ENCODE peak calls at places on chromosomes 12 and 14, in eight cellular contexts. N, Q, V, P, L, D, F and U are unnamed samples.

GRCh38 chr12:111413442-111414086 is 7.8 kb downstream of the SH2B3 start:
- DNase-seq in N (no peak), Q (no peak), V (no peak), P (no peak), L (no peak), D (no peak), F (no peak), U (no peak)

GRCh38 chr14:51283402-51283825 is 43.4 kb downstream of the TMX1 start:
- DNase-seq in N (peak), Q (peak), V (peak), P (peak), L (no peak), D (no peak), F (no peak), U (peak)

GRCh38 chr14:29805415-29806123 is 122.1 kb downstream of the PRKD1 start:
- DNase-seq in N (no peak), Q (peak), V (peak), P (peak), L (peak), D (no peak), F (peak), U (peak)

GRCh38 chr12:52037248-52037861 is 13.9 kb upstream of the NR4A1 start:
- DNase-seq in N (no peak), Q (no peak), V (no peak), P (no peak), L (peak), D (no peak), F (peak), U (peak)

GRCh38 chr12:60148109-60148508 is 552.3 kb downstream of the SLC16A7 start:
- DNase-seq in N (no peak), Q (no peak), V (peak), P (peak), L (no peak), D (no peak), F (no peak), U (peak)

GRCh38 chr12:93664573-93665138 is 12.5 kb upstream of the CRADD start:
- DNase-seq in N (no peak), Q (no peak), V (no peak), P (no peak), L (no peak), D (no peak), F (no peak), U (no peak)

GRCh38 chr12:112165624-112166023 is 40.3 kb downstream of the TRAFD1 start:
- DNase-seq in N (no peak), Q (no peak), V (no peak), P (no peak), L (peak), D (no peak), F (peak), U (no peak)

GRCh38 chr12:43832506-43833168 is 3.2 kb upstream of the TMEM117 start:
- DNase-seq in N (no peak), Q (no peak), V (no peak), P (no peak), L (no peak), D (no peak), F (no peak), U (no peak)

GRCh38 chr12:19082365-19082911 is 47.1 kb upstream of the PLEKHA5 start:
- DNase-seq in N (no peak), Q (peak), V (no peak), P (no peak), L (no peak), D (no peak), F (no peak), U (no peak)

GRCh38 chr14:90805662-90806548 is 10.3 kb downstream of the TTC7B start:
- DNase-seq in N (no peak), Q (no peak), V (no peak), P (no peak), L (no peak), D (no peak), F (no peak), U (no peak)

GRCh38 chr14:44782775-44783238 is 178.9 kb downstream of the KLHL28 start:
- DNase-seq in N (no peak), Q (no peak), V (no peak), P (no peak), L (no peak), D (no peak), F (no peak), U (no peak)

GRCh38 chr14:74514471-74514932 is 20.9 kb downstream of the ISCA2 start:
- DNase-seq in N (no peak), Q (peak), V (peak), P (peak), L (peak), D (no peak), F (peak), U (no peak)